ENCODE peak calls at places on chromosome 17, in four cellular contexts. H is activated naive CD4-positive, alpha-beta T cell; N is psoas muscle; S is stimulated activated CD8-positive, alpha-beta memory T cell treated with anti-CD3 and anti-CD28 coated beads, Interleukin-4, amount 100 ng/mL, for 24 hours. D is an unnamed sample.

GRCh38 chr17:34406196-34406595 is 43.2 kb upstream of the CCL1 start:
- DNase-seq in H (no peak), N (no peak), S (no peak), D (no peak)

GRCh38 chr17:37177234-37177633 is 198.6 kb upstream of the C17orf78 start:
- DNase-seq in H (no peak), N (no peak), S (no peak), D (no peak)

GRCh38 chr17:63832455-63832854 is 5.0 kb upstream of the FTSJ3 start:
- DNase-seq in H (no peak), N (no peak), S (no peak), D (no peak)

GRCh38 chr17:21213005-21213404 is 956 bp downstream of the TMEM11 start:
- DNase-seq in H (no peak), N (no peak), S (no peak), D (no peak)

GRCh38 chr17:29176500-29177351 is 3.5 kb downstream of the MYO18A start:
- DNase-seq in H (peak), N (peak), S (peak), D (peak)

GRCh38 chr17:59790936-59791335 is 83.5 kb downstream of the VMP1 start:
- DNase-seq in H (no peak), N (no peak), S (no peak), D (no peak)

GRCh38 chr17:73657473-73658116 is 13.3 kb upstream of the SDK2 start:
- DNase-seq in H (no peak), N (no peak), S (no peak), D (no peak)

GRCh38 chr17:42706732-42707131 is 24.4 kb downstream of the CNTNAP1 start:
- DNase-seq in H (no peak), N (no peak), S (no peak), D (no peak)

GRCh38 chr17:80755650-80756405 is 211.2 kb downstream of the RPTOR start:
- DNase-seq in H (no peak), N (no peak), S (no peak), D (no peak)

GRCh38 chr17:82415336-82415735 is 2.8 kb upstream of the HEXD start:
- DNase-seq in H (no peak), N (no peak), S (no peak), D (no peak)

GRCh38 chr17:80758793-80759673 is 214.4 kb downstream of the RPTOR start:
- DNase-seq in H (no peak), N (no peak), S (no peak), D (no peak)

GRCh38 chr17:28216528-28216927 is 102.5 kb upstream of the TMEM97 start:
- DNase-seq in H (no peak), N (no peak), S (no peak), D (no peak)

GRCh38 chr17:2789700-2790099 is 6.5 kb upstream of the RAP1GAP2 start:
- DNase-seq in H (no peak), N (no peak), S (no peak), D (no peak)

GRCh38 chr17:35801583-35802224 is 6.3 kb upstream of the MMP28 start:
- DNase-seq in H (no peak), N (peak), S (no peak), D (no peak)

GRCh38 chr17:80717661-80718060 is 173.0 kb downstream of the RPTOR start:
- DNase-seq in H (no peak), N (no peak), S (no peak), D (no peak)

GRCh38 chr17:8873801-8874715 is 6.6 kb upstream of the PIK3R6 start:
- DNase-seq in H (no peak), N (no peak), S (no peak), D (no peak)

GRCh38 chr17:28476076-28476475 is 2.6 kb downstream of the SLC13A2 start:
- DNase-seq in H (no peak), N (no peak), S (no peak), D (no peak)

GRCh38 chr17:9512323-9513168 is 63.1 kb downstream of the STX8 start:
- DNase-seq in H (no peak), N (no peak), S (no peak), D (no peak)

GRCh38 chr17:71959129-71959528 is 161.7 kb upstream of the SOX9 start:
- DNase-seq in H (no peak), N (no peak), S (no peak), D (peak)

GRCh38 chr17:6427284-6427781 is 7.6 kb downstream of the AIPL1 start:
- DNase-seq in H (no peak), N (no peak), S (peak), D (peak)

GRCh38 chr17:43952351-43952723 is 1.4 kb downstream of the PYY start:
- DNase-seq in H (no peak), N (no peak), S (no peak), D (no peak)

GRCh38 chr17:78645421-78646295 is 68.5 kb upstream of the DNAH17 start:
- DNase-seq in H (no peak), N (peak), S (peak), D (peak)

GRCh38 chr17:2222301-2222700 is 81.3 kb downstream of the SMG6 start:
- DNase-seq in H (no peak), N (no peak), S (no peak), D (peak)

GRCh38 chr17:246226-246625 is 64.8 kb upstream of the DOC2B start:
- DNase-seq in H (no peak), N (peak), S (no peak), D (no peak)

GRCh38 chr17:49482144-49482817 is 12.8 kb upstream of the NGFR start:
- DNase-seq in H (no peak), N (no peak), S (no peak), D (no peak)

GRCh38 chr17:51491416-51491815 is 231.1 kb downstream of the UTP18 start:
- DNase-seq in H (no peak), N (no peak), S (no peak), D (no peak)

GRCh38 chr17:43791589-43791988 is 11.4 kb downstream of the CFAP97D1 start:
- DNase-seq in H (no peak), N (no peak), S (no peak), D (no peak)

GRCh38 chr17:63962298-63962744 is 10.4 kb downstream of the SCN4A start:
- DNase-seq in H (no peak), N (no peak), S (no peak), D (no peak)

GRCh38 chr17:45230787-45231480 is 9.2 kb downstream of the FMNL1 start:
- DNase-seq in H (no peak), N (peak), S (no peak), D (no peak)

GRCh38 chr17:65931246-65932149 is 260.4 kb downstream of the CEP112 start:
- DNase-seq in H (no peak), N (no peak), S (no peak), D (no peak)

D was measured in GM13976.